ENCODE peak calls at places on chromosomes 1 and 21, in six cellular contexts. R is H9; N is stimulated activated CD4-positive, alpha-beta T cell treated with anti-CD3 and anti-CD28 coated beads, Interleukin-15, amount 100 ng/mL, for 1 hour; I is NCI-H2081; U is Daoy; A is IMR-90. C is an unnamed sample.

GRCh38 chr1:36594041-36594440 is 111.3 kb upstream of the CSF3R start:
- DNase-seq in N (no peak), I (no peak), R (no peak), U (no peak), A (no peak), C (no peak)

GRCh38 chr1:21326861-21327344 is 36.6 kb upstream of the ECE1 start:
- DNase-seq in R (no peak), U (no peak), I (no peak), N (no peak), A (no peak), C (no peak)

GRCh38 chr1:159936284-159936904 is 9.0 kb downstream of the IGSF9 start:
- DNase-seq in A (no peak), R (peak), U (peak), I (peak), N (peak), C (peak)

GRCh38 chr1:228337031-228337564 is 69.5 kb downstream of the TRIM11 start:
- DNase-seq in R (no peak), I (no peak), N (no peak), A (no peak), U (no peak), C (no peak)

GRCh38 chr1:163130250-163130856 is 61.2 kb downstream of the RGS4 start:
- DNase-seq in I (no peak), R (no peak), A (peak), U (no peak), N (no peak), C (no peak)

GRCh38 chr1:42765271-42765670 is 1.6 kb downstream of the P3H1 start:
- DNase-seq in R (no peak), N (no peak), A (no peak), U (no peak), I (no peak), C (no peak)

GRCh38 chr1:227318003-227318851 is at the start of gene CDC42BPA:
- DNase-seq in U (peak), A (peak), N (no peak), I (peak), R (peak), C (peak)

GRCh38 chr1:44239961-44240371 is 26.7 kb downstream of the DMAP1 start:
- DNase-seq in I (no peak), N (no peak), U (no peak), A (no peak), R (no peak), C (no peak)

GRCh38 chr21:28336299-28336698 is 656.4 kb downstream of the LTN1 start:
- DNase-seq in R (no peak), I (no peak), N (no peak), A (peak), U (peak), C (peak)

GRCh38 chr1:103525114-103525606 is 339 bp upstream of the RNPC3 start:
- DNase-seq in R (peak), I (peak), A (peak), N (no peak), U (peak), C (peak)

GRCh38 chr1:30729906-30730305 is 6.5 kb upstream of the MATN1 start:
- DNase-seq in U (no peak), A (no peak), N (no peak), I (no peak), R (no peak), C (no peak)

GRCh38 chr1:22969224-22969829 is 3.3 kb downstream of the LACTBL1 start:
- DNase-seq in I (peak), A (peak), N (no peak), U (peak), R (no peak), C (no peak)

GRCh38 chr21:42097860-42098259 is 26.7 kb downstream of the UMODL1 start:
- DNase-seq in I (peak), R (no peak), U (peak), A (peak), N (no peak), C (no peak)

GRCh38 chr1:208358681-208359080 is 114.5 kb upstream of the PLXNA2 start:
- DNase-seq in N (no peak), I (no peak), R (no peak), U (no peak), A (no peak), C (no peak)

GRCh38 chr1:21541835-21542234 is 32.6 kb downstream of the ALPL start:
- DNase-seq in N (no peak), I (no peak), A (peak), R (no peak), U (peak), C (no peak)

GRCh38 chr21:45406801-45407628 is 2.0 kb downstream of the COL18A1 start:
- DNase-seq in U (no peak), A (no peak), I (no peak), R (peak), N (no peak), C (peak)

GRCh38 chr1:29805896-29806160 is 569.5 kb downstream of the PTPRU start:
- DNase-seq in I (no peak), A (no peak), U (no peak), N (no peak), R (no peak), C (no peak)

GRCh38 chr1:203316626-203317093 is 11.3 kb downstream of the BTG2 start:
- DNase-seq in U (no peak), N (no peak), A (peak), I (no peak), R (no peak), C (no peak)

GRCh38 chr1:31577515-31578191 is 1.3 kb downstream of the TINAGL1 start:
- DNase-seq in N (no peak), A (peak), R (no peak), I (no peak), U (peak), C (peak)

GRCh38 chr1:56773341-56774066 is 45.7 kb downstream of the FYB2 start:
- DNase-seq in N (no peak), R (no peak), U (no peak), A (peak), I (no peak), C (no peak)

GRCh38 chr1:97906567-97907228 is 14.1 kb downstream of the DPYD start:
- DNase-seq in I (no peak), U (peak), N (no peak), R (no peak), A (peak), C (peak)

GRCh38 chr1:173920868-173921267 is 3.7 kb upstream of the SERPINC1 start:
- DNase-seq in I (no peak), U (no peak), R (no peak), N (no peak), A (no peak), C (peak)

GRCh38 chr1:39277876-39278275 is 73.4 kb downstream of the MACF1 start:
- DNase-seq in R (no peak), N (no peak), U (no peak), I (no peak), A (no peak), C (peak)

GRCh38 chr21:36783612-36784383 is 84.9 kb downstream of the SIM2 start:
- DNase-seq in A (peak), I (no peak), U (peak), N (no peak), R (no peak), C (peak)

GRCh38 chr1:228985661-228986060 is 250.4 kb downstream of the RHOU start:
- DNase-seq in I (no peak), U (no peak), N (no peak), R (peak), A (no peak), C (no peak)

C was measured in mesendoderm.